ENCODE peak calls at places on chromosomes 13 and 19, in ten cellular contexts. One of them, this sample, is unnamed.

GRCh38 chr13:77548095-77548494 is 12.6 kb downstream of the SCEL start:
- DNase-seq in keratinocyte: no peak
- DNase-seq in kidney: no peak
- DNase-seq in colonic mucosa: no peak
- DNase-seq in H9: no peak
- DNase-seq in MM.1S: no peak
- DNase-seq in fibroblast of lung: no peak
- DNase-seq in IMR-90: no peak
- DNase-seq in PC-3: no peak
- DNase-seq in H1: no peak
- DNase-seq in this sample: no peak

GRCh38 chr19:6069268-6069771 is 41.0 kb downstream of the RFX2 start:
- DNase-seq in keratinocyte: no peak
- DNase-seq in kidney: peak
- DNase-seq in colonic mucosa: peak
- DNase-seq in H9: no peak
- DNase-seq in MM.1S: no peak
- DNase-seq in fibroblast of lung: no peak
- DNase-seq in IMR-90: no peak
- DNase-seq in PC-3: no peak
- DNase-seq in H1: no peak
- DNase-seq in this sample: no peak

GRCh38 chr19:14033946-14034345 is 2.4 kb downstream of the IL27RA start:
- DNase-seq in keratinocyte: no peak
- DNase-seq in kidney: no peak
- DNase-seq in colonic mucosa: no peak
- DNase-seq in H9: no peak
- DNase-seq in MM.1S: no peak
- DNase-seq in fibroblast of lung: no peak
- DNase-seq in IMR-90: no peak
- DNase-seq in PC-3: no peak
- DNase-seq in H1: no peak
- DNase-seq in this sample: no peak

GRCh38 chr13:83220241-83220640 is 662.0 kb downstream of the SLITRK1 start:
- DNase-seq in keratinocyte: no peak
- DNase-seq in kidney: no peak
- DNase-seq in colonic mucosa: no peak
- DNase-seq in H9: no peak
- DNase-seq in MM.1S: peak
- DNase-seq in fibroblast of lung: no peak
- DNase-seq in IMR-90: peak
- DNase-seq in PC-3: peak
- DNase-seq in H1: no peak
- DNase-seq in this sample: no peak

GRCh38 chr13:33236021-33236420 is 49.5 kb downstream of the STARD13 start:
- DNase-seq in keratinocyte: no peak
- DNase-seq in kidney: no peak
- DNase-seq in colonic mucosa: no peak
- DNase-seq in H9: no peak
- DNase-seq in MM.1S: no peak
- DNase-seq in fibroblast of lung: peak
- DNase-seq in IMR-90: peak
- DNase-seq in PC-3: peak
- DNase-seq in H1: no peak
- DNase-seq in this sample: peak

GRCh38 chr13:28423010-28423409 is 71.9 kb downstream of the FLT1 start:
- DNase-seq in keratinocyte: no peak
- DNase-seq in kidney: no peak
- DNase-seq in colonic mucosa: peak
- DNase-seq in H9: no peak
- DNase-seq in MM.1S: no peak
- DNase-seq in fibroblast of lung: no peak
- DNase-seq in IMR-90: no peak
- DNase-seq in PC-3: no peak
- DNase-seq in H1: no peak
- DNase-seq in this sample: no peak

GRCh38 chr19:43618921-43619261 is 538 bp downstream of the ZNF428 start:
- DNase-seq in keratinocyte: no peak
- DNase-seq in kidney: no peak
- DNase-seq in colonic mucosa: peak
- DNase-seq in H9: no peak
- DNase-seq in MM.1S: peak
- DNase-seq in fibroblast of lung: no peak
- DNase-seq in IMR-90: peak
- DNase-seq in PC-3: peak
- DNase-seq in H1: no peak
- DNase-seq in this sample: no peak

GRCh38 chr13:113526466-113527220 is 36.1 kb upstream of the DCUN1D2 start:
- DNase-seq in keratinocyte: no peak
- DNase-seq in kidney: peak
- DNase-seq in colonic mucosa: no peak
- DNase-seq in H9: no peak
- DNase-seq in MM.1S: peak
- DNase-seq in fibroblast of lung: no peak
- DNase-seq in IMR-90: no peak
- DNase-seq in PC-3: no peak
- DNase-seq in H1: no peak
- DNase-seq in this sample: no peak

GRCh38 chr19:16873603-16874002 is 15.2 kb upstream of the F2RL3 start:
- DNase-seq in keratinocyte: no peak
- DNase-seq in kidney: no peak
- DNase-seq in colonic mucosa: no peak
- DNase-seq in H9: no peak
- DNase-seq in MM.1S: no peak
- DNase-seq in fibroblast of lung: no peak
- DNase-seq in IMR-90: no peak
- DNase-seq in PC-3: no peak
- DNase-seq in H1: no peak
- DNase-seq in this sample: no peak
- H3K27ac ChIP-seq in keratinocyte: no peak
- H3K27ac ChIP-seq in kidney: no peak
- H3K27ac ChIP-seq in colonic mucosa: no peak
- H3K27ac ChIP-seq in H9: no peak
- H3K27ac ChIP-seq in MM.1S: no peak
- H3K27ac ChIP-seq in fibroblast of lung: no peak
- H3K27ac ChIP-seq in IMR-90: no peak
- H3K27ac ChIP-seq in PC-3: no peak
- H3K27ac ChIP-seq in H1: no peak
- H3K27ac ChIP-seq in this sample: no peak

DNA sequence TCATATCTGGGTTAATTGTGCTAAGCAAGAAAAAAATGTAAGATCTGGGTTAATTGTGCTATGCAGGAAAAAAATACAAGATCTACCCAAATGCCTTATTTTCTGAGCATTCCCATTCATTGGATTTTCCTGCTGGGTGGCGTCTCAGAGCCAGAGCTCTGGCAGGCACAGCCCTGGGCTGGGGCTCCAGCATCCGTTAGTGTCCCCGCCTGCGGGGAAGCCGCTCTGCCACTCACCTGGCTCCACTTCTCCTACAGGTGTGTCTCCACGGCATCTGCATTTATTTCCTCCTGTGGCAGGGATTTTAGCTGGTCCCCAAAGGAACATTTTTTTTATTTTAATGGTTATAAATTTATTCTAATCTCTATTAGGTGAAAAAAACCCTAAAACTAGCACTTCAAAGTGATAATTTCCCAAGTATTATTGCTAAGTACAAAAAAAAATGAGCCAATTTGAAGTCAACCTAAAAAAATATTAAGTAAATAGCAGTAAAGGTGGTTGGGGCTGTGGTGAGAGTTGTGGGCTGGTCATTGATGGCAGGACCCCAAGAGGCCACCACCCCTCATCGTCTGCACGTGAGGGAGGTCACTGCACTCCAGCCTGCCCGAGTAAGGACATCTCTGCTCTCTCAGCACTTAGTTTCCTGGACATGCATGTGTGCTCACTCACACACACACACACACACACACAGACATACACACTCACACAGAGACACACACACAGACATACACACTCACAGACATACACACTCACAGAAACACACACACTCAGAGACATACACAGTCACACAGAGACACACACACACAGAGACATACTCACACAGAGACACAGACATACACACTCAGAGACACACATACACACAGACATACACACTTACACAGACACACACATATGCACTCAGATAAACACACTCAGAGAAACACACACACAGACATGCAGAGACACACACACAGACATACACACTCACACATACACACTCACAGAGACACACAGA is 127.4 kb upstream of the SOX1 start:
- DNase-seq in keratinocyte: no peak
- DNase-seq in kidney: no peak
- DNase-seq in colonic mucosa: no peak
- DNase-seq in H9: peak
- DNase-seq in MM.1S: no peak
- DNase-seq in fibroblast of lung: no peak
- DNase-seq in IMR-90: no peak
- DNase-seq in PC-3: no peak
- DNase-seq in H1: peak
- DNase-seq in this sample: no peak
- TF ChIP-seq CTCF in keratinocyte: no peak
- TF ChIP-seq CTCF in kidney: no peak
- TF ChIP-seq CTCF in colonic mucosa: no peak
- TF ChIP-seq CTCF in H9: no peak
- TF ChIP-seq CTCF in MM.1S: no peak
- TF ChIP-seq CTCF in fibroblast of lung: no peak
- TF ChIP-seq CTCF in IMR-90: no peak
- TF ChIP-seq CTCF in PC-3: no peak
- TF ChIP-seq CTCF in H1: no peak
- TF ChIP-seq CTCF in this sample: no peak

GRCh38 chr19:17079710-17080440 is 4.3 kb downstream of the MYO9B start:
- DNase-seq in keratinocyte: peak
- DNase-seq in kidney: no peak
- DNase-seq in colonic mucosa: peak
- DNase-seq in H9: no peak
- DNase-seq in MM.1S: peak
- DNase-seq in fibroblast of lung: peak
- DNase-seq in IMR-90: peak
- DNase-seq in PC-3: peak
- DNase-seq in H1: no peak
- DNase-seq in this sample: peak

GRCh38 chr19:17078920-17079709 is 3.5 kb downstream of the MYO9B start:
- DNase-seq in keratinocyte: no peak
- DNase-seq in kidney: no peak
- DNase-seq in colonic mucosa: no peak
- DNase-seq in H9: no peak
- DNase-seq in MM.1S: no peak
- DNase-seq in fibroblast of lung: no peak
- DNase-seq in IMR-90: peak
- DNase-seq in PC-3: no peak
- DNase-seq in H1: no peak
- DNase-seq in this sample: peak

GRCh38 chr19:17076539-17076919 is 952 bp downstream of the MYO9B start:
- DNase-seq in keratinocyte: no peak
- DNase-seq in kidney: no peak
- DNase-seq in colonic mucosa: no peak
- DNase-seq in H9: no peak
- DNase-seq in MM.1S: no peak
- DNase-seq in fibroblast of lung: no peak
- DNase-seq in IMR-90: no peak
- DNase-seq in PC-3: peak
- DNase-seq in H1: no peak
- DNase-seq in this sample: no peak

GRCh38 chr19:17077447-17078028 is 2.0 kb downstream of the MYO9B start:
- DNase-seq in keratinocyte: no peak
- DNase-seq in kidney: no peak
- DNase-seq in colonic mucosa: no peak
- DNase-seq in H9: no peak
- DNase-seq in MM.1S: no peak
- DNase-seq in fibroblast of lung: no peak
- DNase-seq in IMR-90: no peak
- DNase-seq in PC-3: no peak
- DNase-seq in H1: no peak
- DNase-seq in this sample: no peak

DNA sequence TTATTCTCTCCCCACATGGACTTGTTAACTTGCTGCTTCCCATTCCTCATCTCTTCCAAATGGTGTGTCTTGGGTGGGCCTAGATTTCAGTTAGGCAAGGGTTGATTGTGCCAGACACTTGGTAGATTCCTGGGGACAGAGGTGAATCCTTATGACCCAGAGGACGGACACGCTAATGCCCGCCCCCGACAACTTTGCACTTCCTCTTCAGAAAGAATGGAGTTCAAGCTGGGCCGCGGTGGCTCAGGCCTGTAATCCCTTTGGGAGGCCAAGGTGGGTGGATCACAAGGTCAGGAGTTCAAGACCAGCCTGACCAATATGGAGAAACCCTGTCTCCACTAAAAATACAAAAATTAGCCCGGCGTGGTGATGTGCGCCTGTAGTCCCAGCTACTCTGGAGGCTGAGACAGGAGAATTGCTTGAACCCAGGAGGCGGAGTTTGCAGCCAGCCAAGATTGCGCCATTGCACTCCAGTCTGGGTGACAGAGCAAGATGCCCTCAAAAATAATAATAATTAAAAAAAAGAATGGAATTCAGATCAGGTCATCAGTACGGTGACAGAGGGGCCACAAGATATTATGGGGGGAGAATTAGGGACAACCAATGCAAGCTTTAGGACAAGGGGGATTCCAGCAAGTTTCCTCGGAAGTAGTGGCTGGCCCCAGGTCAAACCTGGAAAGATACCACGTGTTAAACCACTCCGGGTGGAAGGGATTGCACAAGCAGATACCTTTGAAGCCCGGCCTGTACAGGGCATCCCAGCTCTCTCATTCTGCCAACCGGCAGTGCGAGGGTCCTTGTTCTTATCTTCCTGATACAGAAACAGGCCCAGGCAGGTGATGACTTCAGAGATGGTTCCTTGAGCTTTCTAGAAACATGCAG is 2.7 kb downstream of the MYO9B start:
- DNase-seq in keratinocyte: no peak
- DNase-seq in kidney: no peak
- DNase-seq in colonic mucosa: no peak
- DNase-seq in H9: no peak
- DNase-seq in MM.1S: no peak
- DNase-seq in fibroblast of lung: no peak
- DNase-seq in IMR-90: no peak
- DNase-seq in PC-3: no peak
- DNase-seq in H1: no peak
- DNase-seq in this sample: no peak
- H3K9ac ChIP-seq in keratinocyte: no peak
- H3K9ac ChIP-seq in kidney: no peak
- H3K9ac ChIP-seq in colonic mucosa: peak
- H3K9ac ChIP-seq in H9: no peak
- H3K9ac ChIP-seq in MM.1S: no peak
- H3K9ac ChIP-seq in fibroblast of lung: no peak
- H3K9ac ChIP-seq in IMR-90: peak
- H3K9ac ChIP-seq in PC-3: no peak
- H3K9ac ChIP-seq in H1: no peak
- H3K9ac ChIP-seq in this sample: peak

DNA sequence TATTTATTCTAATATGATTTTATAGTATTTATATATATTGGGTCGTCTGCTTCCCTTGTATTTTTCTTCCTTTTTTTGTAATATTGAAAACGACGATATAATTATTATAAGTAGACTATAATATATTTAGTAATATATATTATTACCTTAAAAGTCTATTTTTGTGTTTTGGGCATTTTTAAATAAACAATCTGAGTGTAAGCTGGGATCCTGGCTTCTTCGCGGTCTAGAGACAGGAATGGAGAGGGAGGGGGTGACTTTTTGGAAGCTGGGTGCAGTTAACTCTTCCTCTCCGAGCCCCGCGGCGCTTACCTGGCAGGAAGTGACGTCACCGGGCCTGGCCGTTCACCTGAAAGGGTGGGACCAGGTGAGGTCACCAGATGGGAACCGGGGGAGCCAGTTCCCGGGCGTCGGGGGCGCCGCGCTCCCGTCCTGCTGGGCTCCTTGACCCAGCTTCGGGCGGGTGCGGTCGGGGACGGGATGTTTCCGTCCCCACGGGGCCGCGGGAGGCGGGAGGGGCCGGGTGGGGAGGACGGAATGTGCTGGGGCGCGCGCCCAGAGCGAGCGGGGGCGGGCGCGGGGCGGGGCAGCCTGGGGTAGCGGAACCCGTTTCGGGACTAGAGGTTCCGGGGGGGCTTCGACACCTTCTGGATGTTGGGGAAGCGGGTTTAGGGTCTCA is 2.7 kb downstream of the ZFP36 start:
- DNase-seq in keratinocyte: no peak
- DNase-seq in kidney: peak
- DNase-seq in colonic mucosa: peak
- DNase-seq in H9: peak
- DNase-seq in MM.1S: peak
- DNase-seq in fibroblast of lung: no peak
- DNase-seq in IMR-90: peak
- DNase-seq in PC-3: peak
- DNase-seq in H1: peak
- DNase-seq in this sample: no peak
- H3K27ac ChIP-seq in keratinocyte: peak
- H3K27ac ChIP-seq in kidney: peak
- H3K27ac ChIP-seq in colonic mucosa: peak
- H3K27ac ChIP-seq in H9: peak
- H3K27ac ChIP-seq in MM.1S: peak
- H3K27ac ChIP-seq in fibroblast of lung: peak
- H3K27ac ChIP-seq in IMR-90: peak
- H3K27ac ChIP-seq in PC-3: peak
- H3K27ac ChIP-seq in H1: peak
- H3K27ac ChIP-seq in this sample: peak

This sample was measured in astrocyte.